ENCODE peak calls at places on chromosome 4, in seven cellular contexts. M, I, J, K, O, U and Z are unnamed samples. For H3K36me3 and H3K27me3, the result is how much of the 10 kb centered on the place peaks cover.

GRCh38 chr4:158801066-158801465 is 32.2 kb downstream of the FNIP2 start:
- DNase-seq in M (peak), I (no peak), J (peak), K (no peak), O (no peak), U (no peak), Z (no peak)

GRCh38 chr4:53576676-53577372 is 14.5 kb downstream of the LNX1 start:
- DNase-seq in M (no peak), I (no peak), J (no peak), K (no peak), O (no peak), U (no peak), Z (peak)

GRCh38 chr4:77355731-77356130 is 198.7 kb downstream of the CCNG2 start:
- DNase-seq in M (no peak), I (no peak), J (no peak), K (no peak), O (no peak), U (no peak), Z (no peak)

GRCh38 chr4:125229596-125230058 is 85.1 kb upstream of the FAT4 start:
- DNase-seq in M (no peak), I (no peak), J (no peak), K (no peak), O (no peak), U (no peak), Z (no peak)

GRCh38 chr4:141636077-141636770 is at the start of gene IL15:
- DNase-seq in M (peak), I (peak), J (peak), K (peak), O (no peak), U (peak), Z (no peak)

GRCh38 chr4:134668237-134668636 is 466.6 kb upstream of the PABPC4L start:
- DNase-seq in M (no peak), I (no peak), J (no peak), K (no peak), O (peak), U (no peak), Z (no peak)

GRCh38 chr4:153115322-153116100 is 88.7 kb upstream of the TRIM2 start:
- DNase-seq in M (peak), I (no peak), J (peak), K (no peak), O (peak), U (peak), Z (peak)

GRCh38 chr4:134632056-134632455 is 430.5 kb upstream of the PABPC4L start:
- DNase-seq in M (no peak), I (no peak), J (no peak), K (no peak), O (no peak), U (no peak), Z (no peak)

GRCh38 chr4:184845367-184846011 is 19.7 kb upstream of the ACSL1 start:
- DNase-seq in M (no peak), I (no peak), J (no peak), K (no peak), O (no peak), U (peak), Z (peak)

GRCh38 chr4:71181332-71181731 is 157.5 kb upstream of the SLC4A4 start:
- DNase-seq in M (no peak), I (no peak), J (no peak), K (no peak), O (no peak), U (no peak), Z (no peak)

GRCh38 chr4:48180234-48180633 is 46.2 kb upstream of the TXK start:
- DNase-seq in M (no peak), I (no peak), J (no peak), K (no peak), O (no peak), U (no peak), Z (no peak)

GRCh38 chr4:16337936-16338335 is 111.7 kb upstream of the TAPT1 start:
- DNase-seq in M (no peak), I (no peak), J (no peak), K (no peak), O (no peak), U (peak), Z (no peak)

GRCh38 chr4:10783351-10783750 is 98.8 kb upstream of the CLNK start:
- DNase-seq in M (peak), I (no peak), J (no peak), K (no peak), O (no peak), U (peak), Z (no peak)

GRCh38 chr4:184320630-184321029 is 103.0 kb upstream of the ENPP6 start:
- DNase-seq in M (no peak), I (no peak), J (no peak), K (no peak), O (peak), U (no peak), Z (no peak)

GRCh38 chr4:124913237-124913636 is 200.7 kb upstream of the ANKRD50 start:
- DNase-seq in M (no peak), I (no peak), J (no peak), K (no peak), O (no peak), U (no peak), Z (no peak)

GRCh38 chr4:175371091-175371490 is 441.0 kb downstream of the GPM6A start:
- DNase-seq in M (no peak), I (no peak), J (no peak), K (no peak), O (no peak), U (no peak), Z (no peak)

GRCh38 chr4:175776217-175776616 is 35.8 kb downstream of the GPM6A start:
- DNase-seq in M (no peak), I (no peak), J (no peak), K (no peak), O (no peak), U (no peak), Z (no peak)

GRCh38 chr4:61200195-61200990 is at the start of gene ADGRL3:
- DNase-seq in M (peak), I (peak), J (peak), K (peak), O (no peak), U (no peak), Z (no peak)

GRCh38 chr4:188399834-188400233 is 260.6 kb downstream of the TRIML1 start:
- DNase-seq in M (no peak), I (no peak), J (no peak), K (no peak), O (no peak), U (no peak), Z (no peak)

GRCh38 chr4:105092356-105092755 is 54.3 kb upstream of the TET2 start:
- DNase-seq in M (no peak), I (no peak), J (no peak), K (no peak), O (no peak), U (peak), Z (peak)

GRCh38 chr4:130722370-130722769 is 1626.4 kb downstream of the C4orf33 start:
- DNase-seq in M (no peak), I (no peak), J (no peak), K (no peak), O (no peak), U (no peak), Z (no peak)

GRCh38 chr4:38387348-38387747 is 276.7 kb upstream of the KLF3 start:
- DNase-seq in M (peak), I (peak), J (peak), K (peak), O (no peak), U (peak), Z (no peak)

GRCh38 chr4:182449186-182449880 is 206.1 kb downstream of the TENM3 start:
- DNase-seq in M (peak), I (no peak), J (no peak), K (no peak), O (no peak), U (peak), Z (no peak)

GRCh38 chr4:54092405-54092759 is 7.6 kb upstream of the GSX2 start:
- DNase-seq in M (no peak), I (no peak), J (no peak), K (no peak), O (no peak), U (no peak), Z (no peak)

GRCh38 chr4:11623726-11624037 is 195.0 kb upstream of the HS3ST1 start:
- DNase-seq in M (peak), I (no peak), J (peak), K (peak), O (no peak), U (no peak), Z (no peak)

GRCh38 chr4:10178763-10179162 is 62.2 kb upstream of the WDR1 start:
- DNase-seq in M (no peak), I (no peak), J (no peak), K (no peak), O (no peak), U (no peak), Z (no peak)

GRCh38 chr4:32560306-32560705 is 1840.1 kb downstream of the PCDH7 start:
- DNase-seq in M (no peak), I (no peak), J (no peak), K (no peak), O (no peak), U (peak), Z (no peak)

GRCh38 chr4:73404042-73404441 is at the start of gene ALB:
- DNase-seq in M (no peak), I (no peak), J (no peak), K (no peak), O (no peak), U (no peak), Z (no peak)

GRCh38 chr4:56210397-56210796 is 176.9 kb downstream of the AASDH start:
- DNase-seq in M (no peak), I (no peak), J (no peak), K (no peak), O (no peak), U (no peak), Z (no peak)

GRCh38 chr4:48058620-48059530 is 42.3 kb downstream of the NIPAL1 start:
- DNase-seq in M (no peak), I (no peak), J (no peak), K (no peak), O (peak), U (no peak), Z (no peak)

GRCh38 chr4:141131738-141132688 is 1.3 kb downstream of the RNF150 start:
- DNase-seq in M (peak), I (peak), J (no peak), K (peak), O (no peak), U (peak), Z (no peak)

GRCh38 chr4:75555294-75556164 is at the start of gene ODAPH:
- DNase-seq in M (no peak), I (no peak), J (peak), K (no peak), O (peak), U (peak), Z (no peak)

GRCh38 chr4:7956306-7957112 is 16.8 kb upstream of the AFAP1 start:
- DNase-seq in M (peak), I (no peak), J (no peak), K (no peak), O (no peak), U (no peak), Z (no peak)

GRCh38 chr4:32145987-32146386 is 1425.8 kb downstream of the PCDH7 start:
- DNase-seq in M (no peak), I (no peak), J (no peak), K (no peak), O (no peak), U (no peak), Z (no peak)

GRCh38 chr4:184306949-184307348 is 89.3 kb upstream of the ENPP6 start:
- DNase-seq in M (peak), I (no peak), J (no peak), K (no peak), O (no peak), U (peak), Z (no peak)

GRCh38 chr4:69362351-69362750 is 82.1 kb downstream of the UGT2B28 start:
- DNase-seq in M (no peak), I (no peak), J (no peak), K (no peak), O (no peak), U (no peak), Z (no peak)

GRCh38 chr4:48370260-48371134 is 29.2 kb downstream of the SLAIN2 start:
- DNase-seq in M (no peak), I (no peak), J (no peak), K (no peak), O (no peak), U (no peak), Z (no peak)

GRCh38 chr4:174633399-174633798 is 111.1 kb upstream of the HPGD start:
- DNase-seq in M (no peak), I (no peak), J (no peak), K (no peak), O (no peak), U (no peak), Z (no peak)

GRCh38 chr4:151866266-151866918 is 105.6 kb upstream of the GATB start:
- DNase-seq in M (no peak), I (no peak), J (no peak), K (no peak), O (no peak), U (no peak), Z (no peak)

GRCh38 chr4:960736-961650 is 12.4 kb downstream of the DGKQ start:
- DNase-seq in M (no peak), I (peak), J (no peak), K (no peak), O (no peak), U (no peak), Z (no peak)

GRCh38 chr4:961651-962230 is 11.6 kb downstream of the DGKQ start:
- DNase-seq in M (no peak), I (no peak), J (peak), K (no peak), O (no peak), U (no peak), Z (no peak)

GRCh38 chr4:964346-965025 is 8.9 kb downstream of the DGKQ start:
- DNase-seq in M (no peak), I (peak), J (no peak), K (no peak), O (no peak), U (no peak), Z (no peak)

GRCh38 chr4:963276-964225 is 9.8 kb downstream of the DGKQ start:
- DNase-seq in M (no peak), I (peak), J (peak), K (no peak), O (no peak), U (no peak), Z (no peak)

GRCh38 chr4:962231-963208 is 10.8 kb downstream of the DGKQ start:
- DNase-seq in M (peak), I (peak), J (peak), K (no peak), O (no peak), U (no peak), Z (no peak)
- H3K36me3 ChIP-seq in M (under half), I (half or more), J (half or more), K (half or more), O (under half), U (under half), Z (under half)

DNA sequence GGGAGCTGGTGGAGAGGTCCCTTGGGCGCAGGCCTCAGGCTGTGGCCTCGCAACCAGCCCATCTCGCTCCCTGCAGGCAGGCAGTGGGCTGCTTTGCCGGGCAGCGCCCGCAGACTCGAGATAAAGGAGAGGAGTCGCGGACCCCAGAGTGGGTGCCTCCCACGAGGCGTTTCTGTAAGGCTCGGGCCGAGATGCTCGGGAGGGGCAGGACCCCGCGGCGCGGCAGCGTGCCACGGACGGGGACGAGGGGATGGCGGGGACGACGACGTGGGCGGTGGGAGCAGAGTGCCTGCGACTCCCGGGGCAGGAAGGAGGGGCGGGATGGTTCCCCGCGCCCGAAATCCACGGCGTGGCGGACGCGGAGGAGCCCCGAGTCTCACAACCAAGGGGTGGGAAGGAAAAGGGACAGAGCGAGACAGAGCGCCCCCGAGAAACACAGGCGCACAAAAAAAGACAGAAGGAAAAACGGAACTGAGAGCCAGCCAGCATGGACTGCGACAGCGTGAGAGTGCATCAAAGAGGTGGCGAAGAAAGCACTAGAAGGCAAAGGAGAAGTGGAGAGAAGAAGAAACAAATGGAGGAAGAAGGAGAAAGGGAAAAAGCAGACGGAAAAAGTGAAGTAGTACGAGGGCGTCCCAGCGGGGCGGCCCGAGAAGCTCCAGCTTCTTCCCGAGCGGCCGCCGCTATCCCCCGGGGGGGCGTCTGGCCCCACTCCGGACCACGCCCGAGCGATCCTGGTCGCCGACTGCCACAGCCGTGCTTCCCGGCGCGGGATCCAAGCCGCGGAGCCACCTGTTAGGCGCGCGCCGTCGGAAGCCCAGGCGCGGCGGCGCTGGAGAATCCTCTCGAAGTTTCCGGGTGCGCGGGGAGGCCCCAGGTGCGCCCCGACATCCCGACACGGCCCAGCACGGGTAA is 1.5 kb downstream of the BEND4 start:
- DNase-seq in M (no peak), I (no peak), J (peak), K (no peak), O (no peak), U (no peak), Z (no peak)
- H3K27me3 ChIP-seq in M (half or more), I (under half), J (under half), K (half or more), O (under half), U (under half), Z (under half)

GRCh38 chr4:162804323-162804924 is 362.3 kb downstream of the NAF1 start:
- DNase-seq in M (no peak), I (no peak), J (no peak), K (no peak), O (no peak), U (no peak), Z (no peak)
- H3K4me3 ChIP-seq in M (no peak), I (no peak), J (no peak), K (no peak), O (no peak), U (no peak), Z (no peak)

GRCh38 chr4:3174371-3175338 is 74.3 kb upstream of the MSANTD1 start:
- DNase-seq in M (no peak), I (no peak), J (no peak), K (no peak), O (no peak), U (no peak), Z (no peak)

GRCh38 chr4:3179126-3179706 is 69.7 kb upstream of the MSANTD1 start:
- DNase-seq in M (no peak), I (no peak), J (no peak), K (no peak), O (no peak), U (no peak), Z (no peak)

GRCh38 chr4:3177905-3178304 is 71.1 kb upstream of the MSANTD1 start:
- DNase-seq in M (no peak), I (no peak), J (no peak), K (no peak), O (no peak), U (no peak), Z (no peak)

GRCh38 chr4:3178351-3178750 is 70.6 kb upstream of the MSANTD1 start:
- DNase-seq in M (no peak), I (no peak), J (no peak), K (no peak), O (no peak), U (no peak), Z (no peak)

GRCh38 chr4:3176625-3177229 is 72.2 kb upstream of the MSANTD1 start:
- DNase-seq in M (no peak), I (no peak), J (no peak), K (no peak), O (no peak), U (no peak), Z (no peak)
- H3K36me3 ChIP-seq in M (half or more), I (half or more), J (half or more), K (half or more), O (under half), U (under half), Z (under half)

GRCh38 chr4:6257243-6258025 is 12.2 kb upstream of the WFS1 start:
- DNase-seq in M (no peak), I (no peak), J (no peak), K (no peak), O (no peak), U (no peak), Z (no peak)
- H3K27me3 ChIP-seq in M (under half), I (under half), J (under half), K (under half), O (under half), U (under half), Z (under half)

DNA sequence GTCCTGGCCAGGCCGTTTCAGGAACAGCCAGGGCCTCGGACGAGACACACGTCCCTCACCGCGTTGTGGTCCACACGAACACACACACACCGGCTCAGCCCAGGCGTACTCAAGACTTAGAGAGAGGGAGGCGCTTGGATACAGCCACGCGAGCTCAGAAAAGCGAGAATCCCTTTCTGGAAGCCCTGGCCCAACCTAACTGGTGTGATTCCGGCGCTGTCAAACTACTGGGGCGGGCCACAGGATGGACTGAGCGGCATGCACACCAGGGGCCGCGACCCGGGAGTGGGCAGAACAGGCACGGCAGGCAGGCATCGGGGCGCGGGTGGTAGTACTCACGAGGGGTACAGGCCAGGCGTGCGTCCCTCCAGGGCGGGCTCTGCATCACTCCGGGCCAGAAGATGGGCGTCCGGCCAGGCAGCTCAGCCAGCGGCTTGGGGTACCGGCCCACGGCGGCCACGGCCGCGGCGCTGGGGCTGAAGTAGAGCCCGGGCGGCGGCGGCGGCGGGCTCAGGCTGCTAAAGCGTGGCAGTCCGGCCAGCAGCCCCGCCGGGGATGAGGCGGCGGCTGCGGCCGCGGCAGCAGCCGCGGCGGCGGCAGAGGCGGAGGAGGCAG is 1.8 kb downstream of the NKX6-1 start:
- DNase-seq in M (no peak), I (no peak), J (no peak), K (no peak), O (no peak), U (no peak), Z (no peak)
- H3K4me3 ChIP-seq in M (no peak), I (peak), J (peak), K (peak), O (no peak), U (peak), Z (peak)